ENCODE peak calls at places on chromosomes 13 and 19, in nine cellular contexts. Y, B, C, E, K, H, S, F and D are unnamed samples.

GRCh38 chr19:35088514-35088913 is 27.1 kb upstream of the FXYD3 start:
- DNase-seq in Y (no peak), B (no peak), C (peak), E (no peak), K (peak), H (peak), S (no peak), F (no peak), D (no peak)

GRCh38 chr13:29568731-29569130 is 26.8 kb downstream of the SLC7A1 start:
- DNase-seq in Y (no peak), B (no peak), C (no peak), E (no peak), K (no peak), H (no peak), S (no peak), F (no peak), D (no peak)

GRCh38 chr19:8444677-8445487 is at the start of gene HNRNPM:
- DNase-seq in Y (peak), B (peak), C (peak), E (peak), K (peak), H (peak), S (peak), F (peak), D (peak)

GRCh38 chr19:45146251-45146650 is 14.5 kb downstream of the NKPD1 start:
- DNase-seq in Y (no peak), B (no peak), C (no peak), E (no peak), K (no peak), H (no peak), S (no peak), F (no peak), D (no peak)

GRCh38 chr19:17751103-17751911 is at the start of gene FCHO1:
- DNase-seq in Y (no peak), B (peak), C (no peak), E (peak), K (no peak), H (no peak), S (peak), F (peak), D (no peak)

GRCh38 chr13:49443689-49444516 is at the start of the genes CAB39L and SETDB2:
- DNase-seq in Y (peak), B (peak), C (peak), E (peak), K (peak), H (peak), S (peak), F (peak), D (peak)

GRCh38 chr13:49938274-49938673 is 2.1 kb upstream of the SPRYD7 start:
- DNase-seq in Y (no peak), B (no peak), C (no peak), E (no peak), K (no peak), H (no peak), S (no peak), F (no peak), D (no peak)

GRCh38 chr13:21106089-21106488 is 44.7 kb upstream of the LATS2 start:
- DNase-seq in Y (no peak), B (no peak), C (peak), E (no peak), K (peak), H (no peak), S (no peak), F (no peak), D (no peak)

GRCh38 chr19:54484451-54484850 is 11.4 kb upstream of the CDC42EP5 start:
- DNase-seq in Y (no peak), B (no peak), C (no peak), E (no peak), K (no peak), H (no peak), S (no peak), F (no peak), D (no peak)

GRCh38 chr19:34269081-34269480 is 14.7 kb downstream of the GARRE1 start:
- DNase-seq in Y (no peak), B (no peak), C (no peak), E (peak), K (no peak), H (no peak), S (no peak), F (no peak), D (no peak)

GRCh38 chr13:113582841-113583631 is 1.5 kb upstream of the TFDP1 start:
- DNase-seq in Y (peak), B (no peak), C (no peak), E (no peak), K (no peak), H (no peak), S (no peak), F (no peak), D (no peak)

GRCh38 chr19:13902993-13903555 is 2.8 kb downstream of the BRME1 start:
- DNase-seq in Y (no peak), B (no peak), C (no peak), E (no peak), K (no peak), H (no peak), S (no peak), F (no peak), D (no peak)

GRCh38 chr13:83895994-83896580 is 13.8 kb upstream of the SLITRK1 start:
- DNase-seq in Y (no peak), B (no peak), C (peak), E (no peak), K (peak), H (peak), S (no peak), F (no peak), D (no peak)

GRCh38 chr13:37878496-37878895 is 8.9 kb upstream of the TRPC4 start:
- DNase-seq in Y (no peak), B (no peak), C (peak), E (no peak), K (peak), H (no peak), S (no peak), F (no peak), D (no peak)

GRCh38 chr13:83248751-83249150 is 633.5 kb downstream of the SLITRK1 start:
- DNase-seq in Y (no peak), B (no peak), C (no peak), E (no peak), K (no peak), H (no peak), S (no peak), F (no peak), D (no peak)

GRCh38 chr19:47797996-47798903 is 6.1 kb downstream of the TPRX1 start:
- DNase-seq in Y (no peak), B (no peak), C (no peak), E (no peak), K (no peak), H (no peak), S (no peak), F (no peak), D (no peak)

GRCh38 chr13:25911020-25911419 is 140.8 kb downstream of the SHISA2 start:
- DNase-seq in Y (no peak), B (no peak), C (no peak), E (no peak), K (no peak), H (no peak), S (no peak), F (no peak), D (no peak)

GRCh38 chr13:23468811-23469210 is 35.3 kb upstream of the SACS start:
- DNase-seq in Y (no peak), B (no peak), C (no peak), E (no peak), K (peak), H (no peak), S (no peak), F (no peak), D (no peak)